ENCODE peak calls at places on chromosomes 1 and 21, in seven cellular contexts. R, G, J, Q, N, U and C are unnamed samples.

GRCh38 chr1:200880212-200880611 is 7.4 kb downstream of the GPR25 start:
- DNase-seq in Q (no peak), G (no peak), U (no peak), R (no peak), J (no peak), N (no peak), C (no peak)

GRCh38 chr1:211775208-211775607 is 55.4 kb downstream of the LPGAT1 start:
- DNase-seq in Q (no peak), U (no peak), N (no peak), R (no peak), J (no peak), G (no peak), C (no peak)

GRCh38 chr1:220170836-220171526 is 77.0 kb downstream of the IARS2 start:
- DNase-seq in U (no peak), J (no peak), Q (no peak), R (peak; percentile 62), N (no peak), G (no peak), C (no peak)

GRCh38 chr1:234604726-234605492 is 5.1 kb downstream of the IRF2BP2 start:
- DNase-seq in G (peak; percentile 30), J (no peak), U (no peak), N (no peak), Q (no peak), R (peak; percentile 78), C (no peak)

GRCh38 chr1:108574008-108574407 is 14.1 kb downstream of the EEIG2 start:
- DNase-seq in N (no peak), J (no peak), Q (no peak), G (no peak), R (no peak), U (no peak), C (no peak)

GRCh38 chr1:239993333-239993732 is 98.3 kb upstream of the FMN2 start:
- DNase-seq in J (no peak), U (no peak), R (no peak), N (no peak), G (no peak), Q (no peak), C (no peak)

GRCh38 chr1:205567716-205568115 is 63.2 kb downstream of the CDK18 start:
- DNase-seq in U (no peak), Q (peak; percentile 24), N (no peak), G (no peak), J (no peak), R (no peak), C (no peak)

GRCh38 chr1:197042676-197043341 is 24.3 kb downstream of the F13B start:
- DNase-seq in N (no peak), U (no peak), J (no peak), G (no peak), R (no peak), Q (no peak), C (no peak)

GRCh38 chr21:28793043-28793442 is 199.6 kb downstream of the LTN1 start:
- DNase-seq in R (peak; percentile 63), U (no peak), N (no peak), G (peak; percentile 49), Q (peak; percentile 58), J (peak; percentile 21), C (peak; percentile 11)

GRCh38 chr1:211192227-211192626 is 58.3 kb upstream of the KCNH1 start:
- DNase-seq in R (no peak), G (no peak), Q (no peak), N (no peak), U (no peak), J (no peak), C (no peak)

GRCh38 chr1:221511797-221512196 is 230.1 kb downstream of the DUSP10 start:
- DNase-seq in G (no peak), U (no peak), Q (no peak), J (peak; percentile 8), R (no peak), N (no peak), C (peak; percentile 43)

GRCh38 chr1:220528679-220529529 is 968 bp downstream of the MARK1 start:
- DNase-seq in R (peak; percentile 23), Q (peak; percentile 64), G (no peak), N (no peak), U (no peak), J (peak; percentile 55), C (no peak)

GRCh38 chr1:213724640-213725536 is 262.9 kb upstream of the PROX1 start:
- DNase-seq in N (no peak), Q (no peak), J (peak; percentile 33), R (peak; percentile 43), G (no peak), U (no peak), C (no peak)

GRCh38 chr1:33094971-33095604 is 14.1 kb downstream of the AZIN2 start:
- DNase-seq in U (no peak), J (peak; percentile 75), N (peak; percentile 60), R (peak; percentile 69), Q (peak; percentile 87), G (peak; percentile 88), C (peak; percentile 68)

GRCh38 chr1:159946242-159947187 is 1.1 kb upstream of the IGSF9 start:
- DNase-seq in J (no peak), R (peak; percentile 43), U (no peak), Q (no peak), N (no peak), G (no peak), C (no peak)

GRCh38 chr1:199954701-199955100 is 72.8 kb upstream of the NR5A2 start:
- DNase-seq in Q (peak; percentile 85), N (no peak), G (peak; percentile 67), J (peak; percentile 70), R (peak; percentile 14), U (no peak), C (peak; percentile 44)

GRCh38 chr1:234597894-234598293 is 12.1 kb downstream of the IRF2BP2 start:
- DNase-seq in Q (peak; percentile 63), J (peak; percentile 56), N (no peak), R (peak; percentile 67), U (peak; percentile 81), G (peak; percentile 58), C (peak; percentile 56)

GRCh38 chr21:46421756-46422555 is 36.7 kb upstream of the DIP2A start:
- DNase-seq in J (no peak), R (no peak), G (no peak), Q (no peak), N (no peak), U (no peak), C (no peak)

GRCh38 chr1:161801955-161802354 is 35.8 kb downstream of the ATF6 start:
- DNase-seq in J (peak; percentile 16), Q (peak; percentile 46), R (no peak), G (no peak), N (no peak), U (peak; percentile 98), C (no peak)

GRCh38 chr1:205810448-205811157 is 2.4 kb downstream of the SLC41A1 start:
- DNase-seq in G (peak; percentile 16), J (peak; percentile 44), U (no peak), N (no peak), R (peak; percentile 31), Q (peak; percentile 65), C (no peak)

GRCh38 chr1:14415396-14415795 is 183.1 kb upstream of the KAZN start:
- DNase-seq in J (peak; percentile 50), Q (peak; percentile 80), R (no peak), G (no peak), N (no peak), U (peak; percentile 18), C (peak; percentile 33)

GRCh38 chr1:167627615-167627864 is 2.5 kb upstream of the RCSD1 start:
- DNase-seq in U (no peak), N (no peak), Q (no peak), G (no peak), J (no peak), R (no peak), C (no peak)

GRCh38 chr1:207402744-207403143 is 51.4 kb upstream of the CR2 start:
- DNase-seq in N (no peak), G (no peak), J (no peak), R (no peak), U (no peak), Q (no peak), C (no peak)

GRCh38 chr1:207088161-207088560 is 499 bp upstream of the C4BPB start:
- DNase-seq in J (no peak), R (no peak), Q (no peak), U (no peak), N (no peak), G (no peak), C (no peak)

GRCh38 chr21:36713746-36714145 is 14.8 kb downstream of the SIM2 start:
- DNase-seq in U (no peak), Q (no peak), G (peak; percentile 73), J (no peak), R (no peak), N (no peak), C (no peak)

GRCh38 chr1:206833131-206833530 is 32.3 kb upstream of the IL20 start:
- DNase-seq in G (no peak), J (peak; percentile 31), N (no peak), U (peak; percentile 62), R (no peak), Q (no peak), C (no peak)

GRCh38 chr1:188988589-188988988 is 1489.1 kb downstream of the BRINP3 start:
- DNase-seq in J (no peak), Q (no peak), G (peak; percentile 10), U (no peak), R (no peak), N (no peak), C (no peak)

GRCh38 chr1:43059640-43060574 is 101.2 kb upstream of the SLC2A1 start:
- DNase-seq in R (no peak), J (no peak), Q (no peak), G (no peak), N (no peak), U (no peak), C (no peak)
- TF ChIP-seq EZH2phosphoT487 in R (no peak), J (no peak), Q (no peak), G (no peak), N (no peak), U (no peak), C (no peak)

GRCh38 chr1:225537554-225538251 is 109.9 kb upstream of the LBR start:
- DNase-seq in N (no peak), Q (no peak), J (no peak), R (no peak), G (no peak), U (no peak), C (no peak)
- TF ChIP-seq EZH2phosphoT487 in N (no peak), Q (no peak), J (no peak), R (no peak), G (no peak), U (no peak), C (no peak)

GRCh38 chr1:94807742-94808491 is 12.2 kb upstream of the SLC44A3 start:
- DNase-seq in Q (no peak), N (no peak), U (no peak), J (no peak), R (no peak), G (no peak), C (no peak)
- TF ChIP-seq EZH2phosphoT487 in Q (no peak), N (no peak), U (no peak), J (no peak), R (no peak), G (no peak), C (no peak)

DNA sequence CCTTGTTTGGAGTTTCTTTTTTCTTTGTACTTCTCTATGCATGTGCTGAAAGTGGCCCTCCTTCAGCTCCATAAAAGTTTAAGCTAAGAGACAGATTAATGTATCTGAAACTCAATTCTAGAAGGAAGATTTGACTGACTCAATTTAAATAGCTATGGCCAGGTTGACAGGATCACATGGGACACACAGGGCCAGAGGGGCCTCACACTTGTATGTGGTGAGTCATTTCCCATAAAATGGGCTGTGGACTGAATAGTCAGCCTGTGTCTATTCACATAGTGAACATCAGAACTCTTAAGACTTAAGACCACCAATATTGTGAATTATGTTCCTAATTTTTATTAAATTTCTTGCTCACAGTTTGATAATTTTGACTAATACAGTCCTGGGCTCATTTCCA is 45.7 kb upstream of the DEPDC1 start:
- DNase-seq in N (no peak), Q (no peak), U (no peak), J (no peak), G (peak; percentile 74), R (peak; percentile 10), C (no peak)
- TF ChIP-seq EZH2phosphoT487 in N (no peak), Q (no peak), U (no peak), J (no peak), G (no peak), R (no peak), C (no peak)

GRCh38 chr1:2003564-2004131 is at the start of gene CFAP74:
- DNase-seq in U (no peak), N (peak; percentile 53), Q (peak; percentile 93), R (peak; percentile 38), G (no peak), J (peak; percentile 93), C (peak; percentile 86)
- TF ChIP-seq EZH2phosphoT487 in U (no peak), N (no peak), Q (no peak), R (no peak), G (no peak), J (no peak), C (no peak)